ENCODE peak calls at places on chromosomes 3 and 15, in seven cellular contexts. Z is mesendoderm, Q is breast epithelium, B is left lung, V is IMR-90, Y is prostate gland, O is cardiac muscle cell. X is an unnamed sample.

GRCh38 chr3:132290833-132291232 is 26.4 kb upstream of the ACP3 start:
- DNase-seq in Z (no peak), Q (no peak), B (no peak), V (peak; percentile 17), Y (no peak), O (no peak), X (no peak)

GRCh38 chr15:61049934-61050333 is 179.2 kb downstream of the RORA start:
- DNase-seq in Z (no peak), Q (no peak), B (no peak), V (peak; percentile 91), Y (no peak), O (no peak), X (no peak)

GRCh38 chr15:87269566-87269965 is 987.0 kb downstream of the NTRK3 start:
- DNase-seq in Z (peak; percentile 21), Q (no peak), B (no peak), V (no peak), Y (no peak), O (no peak), X (no peak)

GRCh38 chr15:55222588-55222987 is 25.8 kb upstream of the RSL24D1 start:
- DNase-seq in Z (no peak), Q (no peak), B (no peak), V (no peak), Y (no peak), O (no peak), X (no peak)

GRCh38 chr3:189862385-189863023 is 231.3 kb downstream of the TP63 start:
- DNase-seq in Z (no peak), Q (peak; percentile 57), B (no peak), V (peak; percentile 26), Y (no peak), O (no peak), X (no peak)

GRCh38 chr3:52014613-52015012 is 18.9 kb upstream of the RPL29 start:
- DNase-seq in Z (peak; percentile 81), Q (no peak), B (no peak), V (no peak), Y (no peak), O (peak; percentile 66), X (no peak)

GRCh38 chr15:48250640-48251076 is 44.6 kb downstream of the SLC12A1 start:
- DNase-seq in Z (peak; percentile 87), Q (no peak), B (no peak), V (peak; percentile 79), Y (peak; percentile 25), O (peak; percentile 67), X (peak; percentile 68)

GRCh38 chr15:34470091-34470490 is 32.5 kb upstream of the GOLGA8A start:
- DNase-seq in Z (no peak), Q (no peak), B (no peak), V (no peak), Y (no peak), O (no peak), X (no peak)

GRCh38 chr3:126941721-126942270 is 41.1 kb upstream of the PLXNA1 start:
- DNase-seq in Z (no peak), Q (no peak), B (no peak), V (peak; percentile 33), Y (no peak), O (no peak), X (no peak)

GRCh38 chr15:27492021-27492621 is 521.1 kb downstream of the GABRG3 start:
- DNase-seq in Z (peak; percentile 23), Q (no peak), B (peak; percentile 49), V (peak; percentile 1), Y (no peak), O (no peak), X (no peak)

GRCh38 chr3:168341192-168341816 is 245.6 kb upstream of the GOLIM4 start:
- DNase-seq in Z (no peak), Q (no peak), B (no peak), V (peak; percentile 91), Y (no peak), O (peak; percentile 22), X (no peak)

GRCh38 chr3:74883690-74884089 is 269.2 kb upstream of the CNTN3 start:
- DNase-seq in Z (peak; percentile 81), Q (no peak), B (no peak), V (peak; percentile 5), Y (no peak), O (peak; percentile 16), X (no peak)

GRCh38 chr3:180961087-180961486 is 28.4 kb downstream of the DNAJC19 start:
- DNase-seq in Z (no peak), Q (no peak), B (no peak), V (no peak), Y (no peak), O (no peak), X (no peak)

GRCh38 chr15:65212097-65212496 is 824 bp upstream of the CILP start:
- DNase-seq in Z (peak; percentile 82), Q (no peak), B (no peak), V (no peak), Y (no peak), O (peak; percentile 36), X (no peak)

GRCh38 chr3:197443506-197443905 is 112.3 kb downstream of the BDH1 start:
- DNase-seq in Z (no peak), Q (no peak), B (peak; percentile 37), V (no peak), Y (no peak), O (no peak), X (no peak)

GRCh38 chr15:32884136-32884535 is 166.3 kb downstream of the GREM1 start:
- DNase-seq in Z (no peak), Q (no peak), B (no peak), V (peak; percentile 54), Y (no peak), O (no peak), X (no peak)

GRCh38 chr3:126870608-126871210 is 112.2 kb upstream of the PLXNA1 start:
- DNase-seq in Z (no peak), Q (no peak), B (no peak), V (peak; percentile 40), Y (no peak), O (no peak), X (peak; percentile 20)

GRCh38 chr3:177525987-177526712 is 328.9 kb upstream of the TBL1XR1 start:
- DNase-seq in Z (no peak), Q (peak; percentile 78), B (no peak), V (no peak), Y (peak; percentile 40), O (no peak), X (no peak)

GRCh38 chr3:32154180-32154579 is 47.8 kb downstream of the GPD1L start:
- DNase-seq in Z (peak; percentile 54), Q (no peak), B (no peak), V (no peak), Y (no peak), O (no peak), X (no peak)

GRCh38 chr3:81728766-81729544 is 32.5 kb downstream of the GBE1 start:
- DNase-seq in Z (peak; percentile 9), Q (no peak), B (no peak), V (peak; percentile 61), Y (no peak), O (no peak), X (no peak)

GRCh38 chr3:122680381-122681293 is at the start of gene PARP14:
- DNase-seq in Z (peak; percentile 71), Q (peak; percentile 63), B (peak; percentile 79), V (peak; percentile 68), Y (peak; percentile 71), O (peak; percentile 52), X (peak; percentile 65)

GRCh38 chr3:122681294-122682015 is 816 bp downstream of the PARP14 start:
- DNase-seq in Z (peak; percentile 7), Q (no peak), B (no peak), V (no peak), Y (no peak), O (no peak), X (no peak)

GRCh38 chr3:122679085-122679466 is 1.6 kb upstream of the PARP14 start:
- DNase-seq in Z (peak; percentile 85), Q (peak; percentile 75), B (peak; percentile 75), V (peak; percentile 79), Y (peak; percentile 81), O (peak; percentile 76), X (peak; percentile 76)

GRCh38 chr3:122679467-122680291 is 960 bp upstream of the PARP14 start:
- DNase-seq in Z (peak; percentile 44), Q (peak; percentile 24), B (peak; percentile 39), V (peak; percentile 27), Y (no peak), O (no peak), X (no peak)

GRCh38 chr3:122682016-122682374 is 1.4 kb downstream of the PARP14 start:
- DNase-seq in Z (no peak), Q (no peak), B (no peak), V (no peak), Y (no peak), O (no peak), X (no peak)
- H3K4me1 ChIP-seq in Z (no peaks in the 10 kb centered on the region), Q (peaks cover 8% of the 10 kb centered on the region), B (peaks cover 13% of the 10 kb centered on the region), V (peaks cover 13% of the 10 kb centered on the region), Y (no peaks in the 10 kb centered on the region), O (no peaks in the 10 kb centered on the region), X (peaks cover 15% of the 10 kb centered on the region)

GRCh38 chr15:52392008-52392687 is 96.5 kb upstream of the MYO5C start:
- DNase-seq in Z (peak; percentile 95), Q (no peak), B (no peak), V (peak; percentile 45), Y (no peak), O (no peak), X (no peak)
- H3K27ac ChIP-seq in Z (no peak overlapping the region), Q (no peak overlapping the region), B (no peak overlapping the region), V (no peak overlapping the region), Y (no peak overlapping the region), O (no peak overlapping the region), X (no peak overlapping the region)

DNA sequence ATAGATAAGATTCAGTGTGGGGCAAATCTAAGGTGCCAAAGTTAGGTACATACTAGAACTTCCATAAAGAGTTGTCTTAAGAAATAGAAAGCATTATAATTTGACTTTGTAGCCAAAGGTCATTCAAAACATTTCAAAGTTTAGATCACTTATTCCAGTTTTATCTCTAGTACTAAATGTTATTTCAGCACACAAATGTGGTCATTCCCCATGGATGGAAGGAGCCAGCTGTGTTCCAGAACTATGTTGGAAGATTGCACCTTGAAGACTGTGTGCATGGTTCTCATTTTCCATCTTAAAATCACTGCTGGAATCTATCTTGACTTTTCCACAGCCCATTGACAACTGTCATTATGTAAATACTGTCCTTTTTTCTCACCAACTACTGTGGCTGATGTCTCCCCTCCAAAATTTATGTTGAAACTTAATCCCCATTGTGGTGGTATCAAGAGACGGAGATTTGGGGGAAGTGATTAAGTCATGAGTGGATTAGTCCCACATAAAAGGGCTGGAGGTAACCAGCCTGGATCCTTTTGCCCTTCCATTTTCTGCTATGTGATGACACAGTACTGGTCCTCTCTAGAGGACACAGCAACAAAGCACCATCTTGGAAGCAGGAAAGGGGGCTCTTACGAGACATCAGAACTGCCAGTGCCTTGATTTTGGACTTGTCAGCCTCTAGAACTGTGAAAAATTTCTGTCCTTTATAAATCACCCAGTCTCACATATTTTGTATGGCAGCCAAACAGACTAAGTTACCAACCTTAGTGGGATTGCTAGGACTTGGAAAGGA is 24.0 kb downstream of the TGFBR2 start:
- DNase-seq in Z (no peak), Q (no peak), B (no peak), V (no peak), Y (no peak), O (no peak), X (no peak)
- H3K4me1 ChIP-seq in Z (peaks cover 20% of the 10 kb centered on the region), Q (peaks cover 6% of the 10 kb centered on the region), B (peaks cover 43% of the 10 kb centered on the region), V (peaks cover 21% of the 10 kb centered on the region), Y (no peaks in the 10 kb centered on the region), O (peaks cover 12% of the 10 kb centered on the region), X (peaks cover 98% of the 10 kb centered on the region)

GRCh38 chr3:55708242-55708641 is 221.1 kb upstream of the WNT5A start:
- DNase-seq in Z (peak; percentile 68), Q (no peak), B (no peak), V (no peak), Y (no peak), O (peak; percentile 84), X (no peak)

GRCh38 chr3:55708921-55709320 is 221.8 kb upstream of the WNT5A start:
- DNase-seq in Z (no peak), Q (no peak), B (no peak), V (no peak), Y (no peak), O (no peak), X (no peak)

GRCh38 chr3:55704521-55704920 is 217.4 kb upstream of the WNT5A start:
- DNase-seq in Z (no peak), Q (no peak), B (no peak), V (peak; percentile 78), Y (no peak), O (no peak), X (no peak)

GRCh38 chr3:55709411-55709997 is 222.4 kb upstream of the WNT5A start:
- DNase-seq in Z (peak; percentile 74), Q (no peak), B (no peak), V (no peak), Y (no peak), O (no peak), X (no peak)
- H3K27ac ChIP-seq in Z (no peak overlapping the region), Q (no peak overlapping the region), B (no peak overlapping the region), V (no peak overlapping the region), Y (no peak overlapping the region), O (peak overlapping the region; percentile 83), X (no peak overlapping the region)

X was measured in tibial nerve.